ENCODE peak calls at places on chromosomes 11 and 22, in six cellular contexts. E is endodermal cell; W is CD8-positive, alpha-beta T cell; G is HCT116; C is kidney; Q is CD8-positive, alpha-beta memory T cell. A is an unnamed sample.

GRCh38 chr11:83272627-83273026 is 13.5 kb downstream of the CCDC90B start:
- DNase-seq in Q (no peak), G (no peak), E (no peak), W (no peak), C (no peak), A (no peak)

GRCh38 chr22:49827853-49828598 is at the start of gene BRD1:
- DNase-seq in W (peak), C (peak), G (no peak), E (peak), Q (peak), A (peak)

GRCh38 chr11:35393093-35393492 is 26.3 kb downstream of the SLC1A2 start:
- DNase-seq in C (no peak), G (no peak), Q (no peak), E (no peak), W (no peak), A (no peak)

GRCh38 chr22:50357756-50358155 is 14.6 kb downstream of the PPP6R2 start:
- DNase-seq in E (no peak), G (no peak), W (no peak), Q (no peak), C (no peak), A (no peak)

GRCh38 chr11:66866007-66866406 is 9.1 kb downstream of the LRFN4 start:
- DNase-seq in G (no peak), W (no peak), C (no peak), E (no peak), Q (no peak), A (no peak)

GRCh38 chr11:13434247-13435205 is 28.5 kb downstream of the BTBD10 start:
- DNase-seq in C (no peak), Q (no peak), E (no peak), G (no peak), W (no peak), A (no peak)

GRCh38 chr22:43293661-43294392 is 49.3 kb downstream of the SCUBE1 start:
- DNase-seq in C (no peak), Q (no peak), E (no peak), G (no peak), W (no peak), A (no peak)

GRCh38 chr11:46912526-46913150 is 5.7 kb downstream of the LRP4 start:
- DNase-seq in G (no peak), Q (no peak), W (no peak), E (peak), C (no peak), A (no peak)

GRCh38 chr11:69921429-69922014 is 102.3 kb upstream of the FGF3 start:
- DNase-seq in Q (peak), W (no peak), G (no peak), C (peak), E (peak), A (no peak)

GRCh38 chr11:106999203-106999602 is 19.1 kb downstream of the GUCY1A2 start:
- DNase-seq in W (no peak), E (no peak), G (no peak), C (no peak), Q (no peak), A (no peak)

GRCh38 chr11:118437046-118437735 is 899 bp downstream of the KMT2A start:
- DNase-seq in C (peak), E (peak), W (peak), Q (peak), G (no peak), A (peak)
- H3K27ac ChIP-seq in C (peak), E (peak), W (peak), Q (peak), G (peak), A (peak)

DNA sequence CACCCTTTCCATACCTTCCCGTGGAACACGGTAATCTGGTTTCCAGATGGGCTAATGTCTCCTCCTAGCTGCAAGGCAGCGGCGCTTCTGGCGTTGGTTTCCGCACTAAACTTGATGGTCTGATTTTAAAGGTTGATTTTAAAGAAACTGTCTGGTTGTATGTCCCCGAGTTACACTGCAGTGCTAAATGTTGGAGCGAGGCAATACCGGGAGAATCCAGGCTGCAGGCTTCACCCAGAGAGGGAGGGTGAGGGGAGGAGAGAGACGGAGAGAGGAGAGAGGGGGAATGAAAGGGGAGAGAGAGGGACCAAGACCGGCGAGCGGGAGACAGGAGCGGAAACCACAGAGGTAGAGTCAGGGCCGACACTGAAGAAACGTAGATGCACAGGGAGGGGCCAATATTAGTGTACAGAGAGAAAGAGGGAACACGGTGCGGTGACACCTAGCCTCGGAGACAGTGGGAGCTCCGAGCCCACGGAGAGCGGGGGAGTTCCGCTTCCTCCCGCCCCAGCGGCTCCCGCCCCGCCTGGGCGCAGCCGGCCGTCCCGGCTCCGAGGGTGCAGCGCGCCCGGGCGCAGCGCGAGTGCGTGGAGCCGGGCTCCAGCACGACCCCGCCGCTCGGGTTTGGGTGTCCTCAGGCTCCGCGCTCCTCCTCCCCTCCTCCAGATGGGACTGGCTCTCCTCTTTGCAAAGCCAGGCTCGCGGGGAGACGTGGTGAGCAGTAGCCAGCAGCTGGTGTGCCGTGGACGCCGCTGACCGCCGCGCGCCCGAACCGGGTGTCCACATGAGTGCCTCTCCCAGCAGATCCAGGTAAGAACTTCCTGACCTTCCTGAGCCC is 71.9 kb upstream of the GRAMD1B start:
- DNase-seq in Q (no peak), E (peak), G (no peak), C (peak), W (no peak), A (no peak)
- H3K4me3 ChIP-seq in Q (peak), E (peak), G (no peak), C (peak), W (peak), A (peak)

GRCh38 chr11:61842421-61842820 is 14.3 kb downstream of the FADS2 start:
- DNase-seq in E (no peak), C (peak), W (no peak), G (no peak), Q (no peak), A (no peak)

GRCh38 chr11:61844909-61845565 is 16.9 kb downstream of the FADS2 start:
- DNase-seq in G (no peak), W (no peak), C (no peak), E (peak), Q (no peak), A (no peak)

GRCh38 chr11:61848631-61849030 is 20.5 kb downstream of the FADS2 start:
- DNase-seq in E (no peak), G (no peak), Q (no peak), W (no peak), C (no peak), A (no peak)

GRCh38 chr11:61847914-61848581 is 19.9 kb downstream of the FADS2 start:
- DNase-seq in Q (no peak), C (peak), E (no peak), W (no peak), G (no peak), A (no peak)

DNA sequence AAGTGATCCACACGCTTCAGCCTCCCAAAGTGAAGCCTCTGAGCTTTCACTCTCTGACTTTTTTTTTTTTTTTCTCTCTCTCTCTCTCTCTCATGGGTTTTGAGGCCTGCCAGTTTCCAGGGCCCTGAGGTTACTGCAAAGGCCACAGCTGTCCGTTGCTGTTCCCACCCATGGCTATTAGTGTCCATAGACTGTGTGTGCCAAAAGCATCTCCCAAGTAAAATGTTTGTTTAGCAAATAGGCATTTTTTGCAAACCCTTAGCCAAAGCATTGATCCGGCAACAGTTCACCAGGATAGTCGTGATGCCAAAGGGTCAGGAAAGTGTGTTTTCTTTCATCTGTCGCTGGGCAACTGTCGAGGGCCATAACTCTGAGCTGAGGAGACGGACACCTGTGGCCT is 18.3 kb downstream of the FADS2 start:
- DNase-seq in Q (no peak), G (no peak), C (peak), E (no peak), W (no peak), A (no peak)
- H3K27ac ChIP-seq in Q (no peak), G (no peak), C (no peak), E (no peak), W (no peak), A (no peak)

DNA sequence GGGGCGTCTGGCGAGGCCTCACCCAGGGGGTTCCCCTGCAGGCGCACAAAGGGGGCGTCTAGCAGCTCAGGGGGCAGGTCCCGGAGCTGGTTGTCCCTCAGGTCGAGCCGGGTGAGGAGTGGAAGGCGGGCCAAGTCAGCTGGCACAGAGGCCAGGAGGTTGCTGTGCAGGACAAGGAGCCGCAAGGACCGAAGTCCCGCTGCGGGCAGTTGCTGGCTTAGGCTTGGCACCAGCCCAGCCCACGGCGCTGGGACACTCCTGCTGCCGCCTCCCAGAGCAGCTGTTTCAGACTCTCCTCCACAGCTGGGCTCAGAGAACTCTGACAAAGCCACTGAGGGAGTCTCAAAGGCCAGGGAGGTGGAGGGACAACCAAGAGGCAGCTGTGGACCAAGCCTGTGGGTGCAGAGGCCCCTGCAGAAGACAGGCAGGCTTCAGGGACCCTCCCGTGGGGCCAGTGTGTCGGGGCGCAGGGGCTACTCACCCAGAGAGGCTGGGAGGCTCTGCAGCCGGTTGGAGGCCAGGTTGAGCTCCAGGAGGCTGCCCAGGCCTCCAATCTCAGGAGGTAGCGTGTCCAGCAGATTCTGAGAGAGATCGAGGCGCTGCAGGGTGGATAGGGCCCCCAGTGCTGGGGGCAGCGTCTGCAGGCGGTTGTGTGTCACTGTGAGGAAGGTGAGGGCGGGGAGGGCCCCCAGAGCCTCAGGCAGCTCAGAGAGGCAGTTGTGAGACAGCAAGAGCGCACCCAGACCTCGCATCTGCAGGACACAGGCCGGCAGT is 2.2 kb downstream of the PIDD1 start:
- DNase-seq in E (no peak), C (no peak), W (no peak), Q (no peak), G (no peak), A (no peak)
- H3K4me3 ChIP-seq in E (no peak), C (no peak), W (no peak), Q (no peak), G (no peak), A (no peak)

GRCh38 chr11:65745049-65745448 is 24.5 kb upstream of the RNASEH2C start:
- DNase-seq in W (no peak), E (no peak), G (no peak), Q (no peak), C (no peak), A (no peak)
- H3K27ac ChIP-seq in W (no peak), E (no peak), G (no peak), Q (no peak), C (no peak), A (no peak)